ENCODE peak calls at places on chromosomes 7 and 10, in ten cellular contexts. One of them, this sample, is unnamed.

GRCh38 chr10:29083096-29083495 is 205.8 kb upstream of the LYZL1 start:
- DNase-seq in nephron progenitor cell: peak; percentile 10
- DNase-seq in uterus: no peak
- DNase-seq in CD4-positive, alpha-beta T cell: no peak
- DNase-seq in endothelial cell: no peak
- DNase-seq in lower leg skin: no peak
- DNase-seq in cardiac muscle cell: no peak
- DNase-seq in body of pancreas: no peak
- DNase-seq in B cell: no peak
- DNase-seq in glutamatergic neuron: no peak
- DNase-seq in this sample: no peak

GRCh38 chr7:146136357-146136875 is 19.8 kb downstream of the CNTNAP2 start:
- DNase-seq in body of pancreas: no peak
- DNase-seq in B cell: no peak
- DNase-seq in endothelial cell: no peak
- DNase-seq in glutamatergic neuron: no peak
- DNase-seq in uterus: no peak
- DNase-seq in nephron progenitor cell: no peak
- DNase-seq in lower leg skin: no peak
- DNase-seq in CD4-positive, alpha-beta T cell: no peak
- DNase-seq in cardiac muscle cell: no peak
- DNase-seq in this sample: no peak

GRCh38 chr7:142112086-142112485 is 568 bp downstream of the MGAM2 start:
- DNase-seq in body of pancreas: no peak
- DNase-seq in glutamatergic neuron: no peak
- DNase-seq in endothelial cell: peak; percentile 12
- DNase-seq in cardiac muscle cell: no peak
- DNase-seq in CD4-positive, alpha-beta T cell: no peak
- DNase-seq in nephron progenitor cell: no peak
- DNase-seq in lower leg skin: no peak
- DNase-seq in B cell: no peak
- DNase-seq in uterus: no peak
- DNase-seq in this sample: no peak

GRCh38 chr7:54394877-54395276 is 147.3 kb upstream of the VSTM2A start:
- DNase-seq in glutamatergic neuron: no peak
- DNase-seq in endothelial cell: no peak
- DNase-seq in nephron progenitor cell: no peak
- DNase-seq in B cell: no peak
- DNase-seq in body of pancreas: no peak
- DNase-seq in cardiac muscle cell: no peak
- DNase-seq in CD4-positive, alpha-beta T cell: no peak
- DNase-seq in lower leg skin: no peak
- DNase-seq in uterus: no peak
- DNase-seq in this sample: no peak

GRCh38 chr7:74464931-74465906 is 11.5 kb downstream of the GTF2IRD1 start:
- DNase-seq in glutamatergic neuron: no peak
- DNase-seq in nephron progenitor cell: no peak
- DNase-seq in CD4-positive, alpha-beta T cell: no peak
- DNase-seq in cardiac muscle cell: no peak
- DNase-seq in endothelial cell: no peak
- DNase-seq in body of pancreas: no peak
- DNase-seq in lower leg skin: no peak
- DNase-seq in uterus: no peak
- DNase-seq in B cell: no peak
- DNase-seq in this sample: no peak

GRCh38 chr7:129690701-129691100 is 79.2 kb downstream of the NRF1 start:
- DNase-seq in nephron progenitor cell: no peak
- DNase-seq in B cell: no peak
- DNase-seq in cardiac muscle cell: no peak
- DNase-seq in body of pancreas: no peak
- DNase-seq in CD4-positive, alpha-beta T cell: no peak
- DNase-seq in lower leg skin: no peak
- DNase-seq in glutamatergic neuron: no peak
- DNase-seq in endothelial cell: no peak
- DNase-seq in uterus: no peak
- DNase-seq in this sample: no peak

GRCh38 chr7:51034531-51035264 is 252.0 kb upstream of the GRB10 start:
- DNase-seq in body of pancreas: peak; percentile 49
- DNase-seq in lower leg skin: no peak
- DNase-seq in endothelial cell: no peak
- DNase-seq in cardiac muscle cell: peak; percentile 60
- DNase-seq in uterus: no peak
- DNase-seq in B cell: no peak
- DNase-seq in nephron progenitor cell: no peak
- DNase-seq in CD4-positive, alpha-beta T cell: no peak
- DNase-seq in glutamatergic neuron: no peak
- DNase-seq in this sample: no peak

GRCh38 chr10:49571419-49571818 is 32.5 kb upstream of the ERCC6 start:
- DNase-seq in endothelial cell: no peak
- DNase-seq in nephron progenitor cell: no peak
- DNase-seq in cardiac muscle cell: no peak
- DNase-seq in lower leg skin: no peak
- DNase-seq in uterus: no peak
- DNase-seq in body of pancreas: no peak
- DNase-seq in glutamatergic neuron: no peak
- DNase-seq in B cell: no peak
- DNase-seq in CD4-positive, alpha-beta T cell: no peak
- DNase-seq in this sample: no peak

GRCh38 chr7:103539875-103540274 is 93.9 kb upstream of the SLC26A5 start:
- DNase-seq in endothelial cell: no peak
- DNase-seq in B cell: no peak
- DNase-seq in CD4-positive, alpha-beta T cell: no peak
- DNase-seq in lower leg skin: no peak
- DNase-seq in cardiac muscle cell: no peak
- DNase-seq in nephron progenitor cell: no peak
- DNase-seq in glutamatergic neuron: no peak
- DNase-seq in body of pancreas: no peak
- DNase-seq in uterus: no peak
- DNase-seq in this sample: no peak

GRCh38 chr10:28684986-28685580 is 7.8 kb downstream of the BAMBI start:
- DNase-seq in glutamatergic neuron: no peak
- DNase-seq in uterus: no peak
- DNase-seq in endothelial cell: no peak
- DNase-seq in cardiac muscle cell: no peak
- DNase-seq in body of pancreas: no peak
- DNase-seq in CD4-positive, alpha-beta T cell: no peak
- DNase-seq in nephron progenitor cell: no peak
- DNase-seq in lower leg skin: no peak
- DNase-seq in B cell: no peak
- DNase-seq in this sample: no peak

DNA sequence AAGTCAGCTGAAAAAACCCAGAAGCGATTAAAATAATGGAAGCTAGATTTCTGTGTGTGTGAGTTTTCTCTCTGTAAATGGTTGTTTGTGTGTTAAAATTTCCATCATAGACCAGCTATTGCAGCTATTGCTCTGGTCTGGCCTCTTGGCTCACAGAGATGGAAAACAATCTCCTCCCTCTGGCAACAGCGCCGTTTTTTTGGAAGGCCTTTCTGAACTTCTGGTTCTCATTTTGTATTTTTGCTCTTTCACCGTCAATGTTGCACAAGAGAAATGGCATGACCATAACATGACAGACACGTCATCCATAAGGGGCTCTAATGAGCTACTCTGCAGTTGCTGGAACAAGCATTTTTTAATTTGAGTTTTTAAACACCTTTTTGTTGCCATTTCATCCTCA is 91.0 kb downstream of the CUBN start:
- DNase-seq in CD4-positive, alpha-beta T cell: no peak
- DNase-seq in B cell: no peak
- DNase-seq in glutamatergic neuron: no peak
- DNase-seq in lower leg skin: peak; percentile 81
- DNase-seq in uterus: peak; percentile 83
- DNase-seq in body of pancreas: no peak
- DNase-seq in cardiac muscle cell: peak; percentile 81
- DNase-seq in endothelial cell: no peak
- DNase-seq in nephron progenitor cell: no peak
- DNase-seq in this sample: no peak
- TF ChIP-seq CTCF in CD4-positive, alpha-beta T cell: no peak
- TF ChIP-seq CTCF in B cell: no peak
- TF ChIP-seq CTCF in glutamatergic neuron: no peak
- TF ChIP-seq CTCF in lower leg skin: no peak
- TF ChIP-seq CTCF in uterus: no peak
- TF ChIP-seq CTCF in body of pancreas: no peak
- TF ChIP-seq CTCF in cardiac muscle cell: no peak
- TF ChIP-seq CTCF in endothelial cell: no peak
- TF ChIP-seq CTCF in nephron progenitor cell: no peak
- TF ChIP-seq CTCF in this sample: no peak

GRCh38 chr7:32428546-32428945 is 61.6 kb downstream of the LSM5 start:
- DNase-seq in CD4-positive, alpha-beta T cell: no peak
- DNase-seq in endothelial cell: peak; percentile 7
- DNase-seq in B cell: no peak
- DNase-seq in cardiac muscle cell: no peak
- DNase-seq in nephron progenitor cell: no peak
- DNase-seq in body of pancreas: no peak
- DNase-seq in uterus: no peak
- DNase-seq in lower leg skin: no peak
- DNase-seq in glutamatergic neuron: no peak
- DNase-seq in this sample: no peak

DNA sequence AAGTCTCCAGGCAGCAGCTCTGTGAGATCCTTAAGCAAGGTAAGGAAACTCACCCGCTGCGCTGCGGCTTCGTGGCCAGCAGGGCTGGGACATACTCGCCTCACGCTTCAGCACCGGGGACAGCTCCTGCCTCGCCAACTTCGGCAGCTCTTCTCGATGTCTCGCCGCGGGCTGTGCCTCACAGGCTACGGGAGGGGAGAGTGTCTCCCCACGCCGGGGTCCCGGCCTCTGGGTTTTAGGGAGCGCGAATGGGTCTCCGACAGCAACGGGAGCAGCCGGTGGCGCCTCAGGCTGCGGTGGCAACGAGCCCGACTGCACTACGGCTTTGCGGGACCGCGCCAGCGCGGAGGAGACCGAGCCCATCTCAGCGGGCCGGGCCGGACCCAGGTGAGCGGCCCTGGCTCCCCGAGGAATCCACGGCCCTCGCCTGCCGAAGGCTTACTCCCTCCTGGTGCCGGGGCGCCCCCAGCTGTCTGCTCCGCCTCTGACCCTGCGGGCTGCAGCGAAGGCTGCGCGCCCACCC is 62.4 kb downstream of the LSM5 start:
- DNase-seq in glutamatergic neuron: peak; percentile 75
- DNase-seq in nephron progenitor cell: peak; percentile 99
- DNase-seq in uterus: peak; percentile 41
- DNase-seq in cardiac muscle cell: peak; percentile 89
- DNase-seq in body of pancreas: peak; percentile 77
- DNase-seq in lower leg skin: peak; percentile 16
- DNase-seq in CD4-positive, alpha-beta T cell: peak; percentile 39
- DNase-seq in endothelial cell: peak; percentile 96
- DNase-seq in B cell: peak; percentile 46
- DNase-seq in this sample: peak; percentile 93
- TF ChIP-seq CTCF in glutamatergic neuron: peak; percentile 67
- TF ChIP-seq CTCF in nephron progenitor cell: peak; percentile 47
- TF ChIP-seq CTCF in uterus: no peak
- TF ChIP-seq CTCF in cardiac muscle cell: peak; percentile 46
- TF ChIP-seq CTCF in body of pancreas: peak; percentile 30
- TF ChIP-seq CTCF in lower leg skin: no peak
- TF ChIP-seq CTCF in CD4-positive, alpha-beta T cell: no peak
- TF ChIP-seq CTCF in endothelial cell: peak; percentile 41
- TF ChIP-seq CTCF in B cell: no peak
- TF ChIP-seq CTCF in this sample: no peak

DNA sequence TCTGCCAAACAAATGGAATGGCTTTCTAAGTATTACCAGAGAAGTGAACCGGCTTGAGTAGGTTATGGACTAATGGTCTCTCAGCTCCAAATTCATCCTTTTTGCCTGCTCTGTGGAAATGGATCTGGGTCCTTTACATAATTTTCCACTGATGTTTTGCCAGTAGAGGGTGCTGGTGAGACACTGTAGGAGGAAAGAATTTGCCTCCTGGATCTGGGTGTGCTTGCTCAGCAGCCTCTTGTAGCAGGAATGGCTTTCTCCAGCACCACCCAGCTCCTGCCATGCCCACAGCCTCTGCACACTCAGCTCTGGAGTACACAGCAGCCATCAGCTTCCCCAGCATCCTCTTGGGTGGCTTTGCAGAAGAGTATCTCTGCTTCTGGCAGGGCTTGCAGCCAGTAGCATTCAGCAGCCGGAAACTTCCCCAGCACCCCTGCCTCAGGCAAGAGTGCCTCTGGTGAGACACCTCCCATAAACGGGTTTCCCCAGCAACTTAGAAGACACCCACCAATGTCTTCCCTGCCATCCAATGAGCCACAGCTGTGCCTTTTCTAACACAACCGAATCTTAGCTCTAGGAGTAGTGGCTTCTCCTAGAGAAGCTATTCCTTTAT is 235.0 kb upstream of the PLPP4 start:
- DNase-seq in lower leg skin: no peak
- DNase-seq in CD4-positive, alpha-beta T cell: no peak
- DNase-seq in uterus: no peak
- DNase-seq in body of pancreas: peak; percentile 52
- DNase-seq in endothelial cell: peak; percentile 63
- DNase-seq in nephron progenitor cell: peak; percentile 20
- DNase-seq in glutamatergic neuron: peak; percentile 30
- DNase-seq in B cell: no peak
- DNase-seq in cardiac muscle cell: peak; percentile 17
- DNase-seq in this sample: no peak
- TF ChIP-seq CTCF in lower leg skin: no peak
- TF ChIP-seq CTCF in CD4-positive, alpha-beta T cell: no peak
- TF ChIP-seq CTCF in uterus: no peak
- TF ChIP-seq CTCF in body of pancreas: peak; percentile 63
- TF ChIP-seq CTCF in endothelial cell: peak; percentile 73
- TF ChIP-seq CTCF in nephron progenitor cell: peak; percentile 37
- TF ChIP-seq CTCF in glutamatergic neuron: peak; percentile 70
- TF ChIP-seq CTCF in B cell: peak; percentile 8
- TF ChIP-seq CTCF in cardiac muscle cell: peak; percentile 34
- TF ChIP-seq CTCF in this sample: peak; percentile 33

GRCh38 chr7:11376549-11376948 is 402.9 kb downstream of the PHF14 start:
- DNase-seq in cardiac muscle cell: no peak
- DNase-seq in CD4-positive, alpha-beta T cell: no peak
- DNase-seq in lower leg skin: no peak
- DNase-seq in body of pancreas: no peak
- DNase-seq in B cell: no peak
- DNase-seq in endothelial cell: no peak
- DNase-seq in glutamatergic neuron: no peak
- DNase-seq in uterus: no peak
- DNase-seq in nephron progenitor cell: no peak
- DNase-seq in this sample: no peak

GRCh38 chr7:11379641-11380040 is 406.0 kb downstream of the PHF14 start:
- DNase-seq in CD4-positive, alpha-beta T cell: no peak
- DNase-seq in lower leg skin: no peak
- DNase-seq in glutamatergic neuron: no peak
- DNase-seq in cardiac muscle cell: no peak
- DNase-seq in endothelial cell: no peak
- DNase-seq in B cell: no peak
- DNase-seq in body of pancreas: no peak
- DNase-seq in nephron progenitor cell: no peak
- DNase-seq in uterus: no peak
- DNase-seq in this sample: no peak

GRCh38 chr7:11374629-11375028 is 401.0 kb downstream of the PHF14 start:
- DNase-seq in glutamatergic neuron: no peak
- DNase-seq in nephron progenitor cell: no peak
- DNase-seq in endothelial cell: no peak
- DNase-seq in uterus: no peak
- DNase-seq in lower leg skin: no peak
- DNase-seq in body of pancreas: no peak
- DNase-seq in cardiac muscle cell: no peak
- DNase-seq in B cell: no peak
- DNase-seq in CD4-positive, alpha-beta T cell: no peak
- DNase-seq in this sample: no peak

GRCh38 chr7:11369696-11370095 is 396.0 kb downstream of the PHF14 start:
- DNase-seq in lower leg skin: no peak
- DNase-seq in nephron progenitor cell: no peak
- DNase-seq in body of pancreas: no peak
- DNase-seq in uterus: no peak
- DNase-seq in cardiac muscle cell: no peak
- DNase-seq in CD4-positive, alpha-beta T cell: no peak
- DNase-seq in glutamatergic neuron: no peak
- DNase-seq in endothelial cell: no peak
- DNase-seq in B cell: no peak
- DNase-seq in this sample: no peak

GRCh38 chr7:11373546-11374142 is 400.0 kb downstream of the PHF14 start:
- DNase-seq in cardiac muscle cell: peak; percentile 20
- DNase-seq in body of pancreas: no peak
- DNase-seq in glutamatergic neuron: no peak
- DNase-seq in lower leg skin: no peak
- DNase-seq in B cell: no peak
- DNase-seq in endothelial cell: no peak
- DNase-seq in nephron progenitor cell: no peak
- DNase-seq in uterus: no peak
- DNase-seq in CD4-positive, alpha-beta T cell: no peak
- DNase-seq in this sample: no peak
- TF ChIP-seq CTCF in cardiac muscle cell: peak; percentile 55
- TF ChIP-seq CTCF in body of pancreas: peak; percentile 32
- TF ChIP-seq CTCF in glutamatergic neuron: peak; percentile 76
- TF ChIP-seq CTCF in lower leg skin: no peak
- TF ChIP-seq CTCF in B cell: peak; percentile 59
- TF ChIP-seq CTCF in endothelial cell: peak; percentile 73
- TF ChIP-seq CTCF in nephron progenitor cell: peak; percentile 60
- TF ChIP-seq CTCF in uterus: no peak
- TF ChIP-seq CTCF in CD4-positive, alpha-beta T cell: peak; percentile 32
- TF ChIP-seq CTCF in this sample: no peak

This sample was measured in mesothelial cell of epicardium.